ENCODE peak calls at places on chromosomes 6 and 20, in ten cellular contexts. Q is GM20000, X is pancreas, M is right atrium auricular region, I is PC-9, W is K562, K is endothelial cell of umbilical vein, C is GM06990, L is stomach, O is RWPE1. N is an unnamed sample.

GRCh38 chr6:46390153-46390876 is 100.9 kb downstream of the RCAN2 start:
- DNase-seq in K (no peak), L (no peak), X (no peak), I (no peak), Q (no peak), W (no peak), O (no peak), C (no peak), M (no peak), N (no peak)

GRCh38 chr6:133130863-133131262 is 110.3 kb upstream of the EYA4 start:
- DNase-seq in K (no peak), C (no peak), L (no peak), W (no peak), O (peak; percentile 87), I (peak; percentile 88), Q (no peak), M (peak; percentile 67), X (peak; percentile 40), N (no peak)

GRCh38 chr6:49553353-49553752 is 2.9 kb downstream of the C6orf141 start:
- DNase-seq in L (no peak), K (no peak), I (no peak), C (no peak), W (no peak), Q (no peak), O (peak; percentile 84), X (no peak), M (no peak), N (no peak)

GRCh38 chr20:51500311-51500710 is 42.2 kb downstream of the NFATC2 start:
- DNase-seq in Q (peak; percentile 89), C (peak; percentile 66), O (peak; percentile 87), I (no peak), K (no peak), L (no peak), X (no peak), W (peak; percentile 42), M (no peak), N (no peak)

GRCh38 chr20:8117636-8118413 is 14.2 kb upstream of the PLCB1 start:
- DNase-seq in L (no peak), W (peak; percentile 5), K (no peak), C (no peak), X (no peak), O (no peak), Q (no peak), M (no peak), I (no peak), N (no peak)

GRCh38 chr20:38534756-38535155 is 46.2 kb upstream of the ADIG start:
- DNase-seq in Q (no peak), X (no peak), M (no peak), W (no peak), I (no peak), K (no peak), C (no peak), L (no peak), O (no peak), N (no peak)

GRCh38 chr6:167687035-167687720 is 139.5 kb upstream of the AFDN start:
- DNase-seq in Q (no peak), M (no peak), K (no peak), L (no peak), I (no peak), O (no peak), X (no peak), C (no peak), W (no peak), N (no peak)

GRCh38 chr6:26243132-26243531 is 121.9 kb upstream of the BTN3A2 start:
- DNase-seq in X (no peak), Q (no peak), O (peak; percentile 35), I (no peak), C (no peak), M (no peak), L (no peak), W (no peak), K (no peak), N (no peak)

GRCh38 chr6:79712144-79712543 is 81.0 kb downstream of the SH3BGRL2 start:
- DNase-seq in C (no peak), L (no peak), I (no peak), Q (no peak), X (no peak), W (no peak), M (no peak), K (no peak), O (no peak), N (no peak)

GRCh38 chr6:79710127-79710526 is 79.0 kb downstream of the SH3BGRL2 start:
- DNase-seq in W (no peak), O (no peak), C (no peak), X (no peak), K (no peak), L (no peak), M (no peak), I (no peak), Q (no peak), N (no peak)

GRCh38 chr6:79711167-79711566 is 80.0 kb downstream of the SH3BGRL2 start:
- DNase-seq in C (no peak), X (no peak), I (no peak), Q (no peak), L (no peak), M (no peak), K (no peak), W (no peak), O (no peak), N (no peak)

GRCh38 chr6:79712616-79713015 is 81.5 kb downstream of the SH3BGRL2 start:
- DNase-seq in Q (no peak), L (no peak), M (no peak), W (no peak), I (no peak), C (no peak), K (no peak), X (no peak), O (no peak), N (no peak)

DNA sequence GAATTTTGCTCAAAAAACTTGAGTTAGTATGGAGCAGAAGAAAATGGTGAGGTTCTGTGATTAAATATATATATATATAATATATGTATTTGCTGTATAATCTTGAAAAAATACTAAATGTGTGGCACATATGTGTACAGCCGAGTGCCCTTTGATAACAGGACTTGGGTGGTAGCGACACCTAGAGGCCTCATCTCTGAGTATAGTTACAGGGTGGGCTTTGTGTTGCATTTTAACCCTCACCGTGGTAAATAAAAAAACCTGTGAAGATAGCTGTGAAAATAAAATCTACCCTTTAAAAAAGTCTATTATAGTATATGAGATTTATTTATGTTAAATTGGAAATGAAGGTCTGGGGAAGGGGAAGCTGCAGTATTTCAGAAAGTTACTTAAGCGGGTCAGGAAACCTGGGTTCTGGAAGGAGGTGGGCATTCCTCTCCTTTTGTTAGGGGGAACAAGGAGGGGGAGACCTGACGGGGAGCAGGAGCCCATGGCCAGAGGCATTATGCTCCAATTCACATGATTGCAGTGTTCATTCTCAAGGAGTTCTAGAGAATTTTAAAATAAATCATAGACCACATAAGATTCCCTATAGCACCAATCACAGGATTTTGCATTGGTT is 82.7 kb downstream of the SH3BGRL2 start:
- DNase-seq in L (peak; percentile 35), W (peak; percentile 50), C (no peak), Q (peak; percentile 26), K (peak; percentile 64), O (peak; percentile 20), M (no peak), X (no peak), I (peak; percentile 45), N (peak; percentile 65)
- TF ChIP-seq CTCF in L (peak; percentile 56), W (peak; percentile 78), C (peak; percentile 79), Q (peak; percentile 38), K (peak; percentile 62), O (peak; percentile 50), M (peak; percentile 36), X (no peak), I (peak; percentile 75), N (peak; percentile 82)

DNA sequence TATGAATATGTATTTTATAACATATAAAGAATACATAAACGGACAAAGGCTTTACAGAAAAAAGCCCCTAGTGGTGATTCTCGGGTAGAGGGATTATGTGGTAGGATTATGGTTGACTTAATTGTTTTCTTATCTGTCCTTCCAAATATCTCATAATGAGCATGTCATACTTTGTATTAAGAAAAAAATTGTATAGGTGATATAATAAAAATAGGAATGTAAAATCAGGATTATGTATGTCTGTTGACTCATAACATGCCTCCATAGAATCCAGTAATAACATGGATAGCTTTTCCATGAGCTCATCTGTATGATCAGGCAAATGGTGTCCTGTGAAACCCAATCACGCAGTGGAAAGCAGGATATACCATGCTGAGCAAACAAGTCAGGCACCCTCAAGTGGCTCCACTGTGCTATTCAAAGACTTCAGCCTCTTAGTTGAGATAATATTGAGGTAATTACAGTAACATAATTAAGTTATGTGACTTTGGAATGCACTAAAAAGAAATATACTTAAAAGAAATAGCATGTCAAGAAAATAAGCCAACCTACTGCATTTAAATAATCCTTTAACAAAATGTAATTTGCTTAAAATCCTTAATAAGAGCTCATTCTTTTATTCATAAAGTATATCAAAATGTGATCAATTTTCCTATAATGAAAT is 39.6 kb upstream of the PRELID3B start:
- DNase-seq in X (no peak), C (no peak), W (peak; percentile 22), M (no peak), K (no peak), O (peak; percentile 64), I (no peak), L (no peak), Q (no peak), N (no peak)
- TF ChIP-seq CTCF in X (no peak), C (peak; percentile 50), W (peak; percentile 50), M (no peak), K (peak; percentile 11), O (peak; percentile 36), I (peak; percentile 42), L (no peak), Q (no peak), N (peak; percentile 39)

GRCh38 chr6:135022050-135022697 is 32.4 kb downstream of the HBS1L start:
- DNase-seq in L (no peak), I (no peak), O (no peak), W (no peak), M (no peak), C (no peak), K (no peak), Q (no peak), X (no peak), N (no peak)
- TF ChIP-seq CTCF in L (no peak), I (no peak), O (no peak), W (no peak), M (no peak), C (no peak), K (no peak), Q (no peak), X (no peak), N (no peak)

GRCh38 chr20:58882704-58883089 is 30.2 kb downstream of the GNAS start:
- DNase-seq in I (no peak), L (no peak), C (no peak), X (no peak), O (no peak), Q (no peak), M (no peak), K (no peak), W (no peak), N (no peak)

GRCh38 chr20:58883243-58883691 is 30.8 kb downstream of the GNAS start:
- DNase-seq in X (no peak), M (no peak), L (no peak), C (no peak), O (no peak), Q (no peak), I (no peak), K (no peak), W (no peak), N (no peak)

GRCh38 chr20:58880441-58880840 is 27.9 kb downstream of the GNAS start:
- DNase-seq in L (no peak), C (no peak), X (no peak), Q (no peak), I (no peak), W (no peak), O (no peak), K (no peak), M (no peak), N (no peak)

GRCh38 chr20:58878399-58878798 is 25.9 kb downstream of the GNAS start:
- DNase-seq in X (no peak), L (no peak), Q (no peak), O (no peak), C (no peak), W (no peak), K (no peak), M (no peak), I (no peak), N (no peak)

GRCh38 chr20:58880994-58881752 is 28.7 kb downstream of the GNAS start:
- DNase-seq in O (no peak), Q (no peak), M (no peak), I (no peak), X (peak; percentile 33), W (no peak), C (no peak), L (no peak), K (no peak), N (no peak)
- TF ChIP-seq CTCF in O (peak; percentile 12), Q (no peak), M (no peak), I (peak; percentile 54), X (no peak), W (peak; percentile 61), C (no peak), L (no peak), K (no peak), N (no peak)